ENCODE peak calls at places on chromosomes 1 and 21, in seven cellular contexts. Z is CD8-positive, alpha-beta memory T cell; D is heart right ventricle; E is T follicular helper cell; T is A673; M is HEK293T; Y is activated CD4-positive, alpha-beta T cell treated with anti-CD3 and anti-CD28 coated beads, Interleukin-2, amount 10 ng/mL, durations not matched to agents 24 days and 14 days. K is an unnamed sample.

GRCh38 chr1:191343816-191344215 is 814.4 kb upstream of the RGS18 start:
- DNase-seq in Z (no peak), D (no peak), E (no peak), T (no peak), M (no peak), Y (no peak), K (peak)

GRCh38 chr1:53047737-53048344 is 14.2 kb upstream of the PODN start:
- DNase-seq in Z (no peak), D (no peak), E (no peak), T (peak), M (no peak), Y (no peak), K (peak)

GRCh38 chr21:31370893-31371652 is 27.0 kb upstream of the TIAM1 start:
- DNase-seq in Z (no peak), D (no peak), E (no peak), T (no peak), M (no peak), Y (no peak), K (no peak)

GRCh38 chr1:218816999-218817398 is 356.7 kb upstream of the LYPLAL1 start:
- DNase-seq in Z (no peak), D (no peak), E (no peak), T (no peak), M (no peak), Y (no peak), K (no peak)

GRCh38 chr1:166999090-166999489 is 10.0 kb downstream of the MAEL start:
- DNase-seq in Z (no peak), D (no peak), E (no peak), T (no peak), M (no peak), Y (no peak), K (peak)

GRCh38 chr1:8410791-8411190 is 92.9 kb downstream of the SLC45A1 start:
- DNase-seq in Z (no peak), D (no peak), E (no peak), T (no peak), M (no peak), Y (no peak), K (no peak)

GRCh38 chr1:165560834-165561233 is 17.0 kb downstream of the LRRC52 start:
- DNase-seq in Z (no peak), D (peak), E (no peak), T (no peak), M (no peak), Y (no peak), K (no peak)

GRCh38 chr1:180252638-180253536 is 22.8 kb downstream of the LHX4 start:
- DNase-seq in Z (peak), D (peak), E (peak), T (peak), M (peak), Y (peak), K (peak)

GRCh38 chr1:244197851-244198375 is 146.8 kb downstream of the ZBTB18 start:
- DNase-seq in Z (no peak), D (no peak), E (no peak), T (no peak), M (no peak), Y (no peak), K (no peak)

GRCh38 chr21:44360174-44360573 is 6.8 kb downstream of the TRPM2 start:
- DNase-seq in Z (no peak), D (no peak), E (no peak), T (no peak), M (no peak), Y (no peak), K (no peak)

GRCh38 chr1:178055093-178055492 is 38.8 kb upstream of the RASAL2 start:
- DNase-seq in Z (no peak), D (peak), E (no peak), T (no peak), M (no peak), Y (no peak), K (peak)

GRCh38 chr1:24905979-24906720 is 23.9 kb downstream of the RUNX3 start:
- DNase-seq in Z (peak), D (no peak), E (no peak), T (no peak), M (no peak), Y (no peak), K (no peak)

GRCh38 chr21:26842300-26842699 is 2.9 kb downstream of the ADAMTS1 start:
- DNase-seq in Z (no peak), D (peak), E (no peak), T (no peak), M (no peak), Y (peak), K (no peak)